ENCODE peak calls at places on chromosome 2, in eight cellular contexts. C is GM23248, J is mesendoderm, W is sigmoid colon, Q is uterus, Z is brain microvascular endothelial cell, N is pancreas, Y is fibroblast of lung. I is an unnamed sample.

GRCh38 chr2:55153564-55154315 is 78.4 kb downstream of the CLHC1 start:
- DNase-seq in Z (no peak), C (no peak), Y (no peak), N (no peak), Q (no peak), J (no peak), W (no peak), I (peak; percentile 77)

GRCh38 chr2:238099709-238100048 is 461 bp upstream of the ESPNL start:
- DNase-seq in N (no peak), W (peak; percentile 50), Q (no peak), Y (no peak), Z (no peak), J (no peak), C (no peak), I (no peak)

GRCh38 chr2:208369091-208369490 is 37.5 kb upstream of the PTH2R start:
- DNase-seq in Q (no peak), C (no peak), Z (no peak), N (no peak), J (no peak), W (no peak), Y (peak; percentile 15), I (peak; percentile 30)

GRCh38 chr2:17979707-17980106 is 101.2 kb downstream of the KCNS3 start:
- DNase-seq in Q (no peak), J (no peak), Z (peak; percentile 40), N (no peak), Y (peak; percentile 80), C (peak; percentile 89), W (no peak), I (no peak)

GRCh38 chr2:209463226-209463625 is 39.4 kb downstream of the MAP2 start:
- DNase-seq in Z (no peak), Q (no peak), C (no peak), N (no peak), Y (no peak), J (peak; percentile 20), W (no peak), I (no peak)

GRCh38 chr2:45826889-45827635 is 175.6 kb downstream of the PRKCE start:
- DNase-seq in C (peak; percentile 95), Y (peak; percentile 85), Q (peak; percentile 49), W (peak; percentile 93), J (no peak), Z (peak; percentile 16), N (no peak), I (no peak)

GRCh38 chr2:7032371-7032770 is 115.2 kb downstream of the RNF144A start:
- DNase-seq in N (no peak), C (no peak), Z (no peak), Y (no peak), J (no peak), Q (no peak), W (peak; percentile 51), I (no peak)

GRCh38 chr2:656676-657075 is 20.5 kb downstream of the TMEM18 start:
- DNase-seq in Z (no peak), Y (no peak), J (no peak), C (no peak), Q (no peak), N (no peak), W (no peak), I (no peak)

GRCh38 chr2:144454466-144455287 is 65.2 kb downstream of the ZEB2 start:
- DNase-seq in N (no peak), J (peak; percentile 74), Z (no peak), C (peak; percentile 65), W (no peak), Y (no peak), Q (no peak), I (no peak)

GRCh38 chr2:153004627-153005026 is 286.2 kb downstream of the ARL6IP6 start:
- DNase-seq in J (no peak), C (no peak), N (no peak), W (no peak), Z (no peak), Q (no peak), Y (no peak), I (no peak)

GRCh38 chr2:226993171-226993570 is 157.3 kb downstream of the RHBDD1 start:
- DNase-seq in Z (no peak), Y (no peak), Q (no peak), J (no peak), C (no peak), W (no peak), N (no peak), I (peak; percentile 60)

GRCh38 chr2:240869956-240870875 is 1.6 kb downstream of the AGXT start:
- DNase-seq in Y (no peak), J (no peak), N (no peak), C (no peak), Z (no peak), W (peak; percentile 55), Q (no peak), I (no peak)

GRCh38 chr2:12701786-12702660 is 14.7 kb upstream of the TRIB2 start:
- DNase-seq in N (no peak), Q (no peak), J (no peak), Z (no peak), C (peak; percentile 85), Y (peak; percentile 86), W (no peak), I (peak; percentile 85)

GRCh38 chr2:105396254-105397024 is 2.4 kb downstream of the FHL2 start:
- DNase-seq in N (no peak), Y (peak; percentile 97), J (peak; percentile 73), Z (peak; percentile 96), C (peak; percentile 100), Q (no peak), W (peak; percentile 74), I (peak; percentile 99)

GRCh38 chr2:216536725-216537124 is 38.1 kb downstream of the RPL37A start:
- DNase-seq in W (no peak), Q (peak; percentile 58), Z (peak; percentile 59), J (no peak), C (peak; percentile 62), N (no peak), Y (no peak), I (no peak)

DNA sequence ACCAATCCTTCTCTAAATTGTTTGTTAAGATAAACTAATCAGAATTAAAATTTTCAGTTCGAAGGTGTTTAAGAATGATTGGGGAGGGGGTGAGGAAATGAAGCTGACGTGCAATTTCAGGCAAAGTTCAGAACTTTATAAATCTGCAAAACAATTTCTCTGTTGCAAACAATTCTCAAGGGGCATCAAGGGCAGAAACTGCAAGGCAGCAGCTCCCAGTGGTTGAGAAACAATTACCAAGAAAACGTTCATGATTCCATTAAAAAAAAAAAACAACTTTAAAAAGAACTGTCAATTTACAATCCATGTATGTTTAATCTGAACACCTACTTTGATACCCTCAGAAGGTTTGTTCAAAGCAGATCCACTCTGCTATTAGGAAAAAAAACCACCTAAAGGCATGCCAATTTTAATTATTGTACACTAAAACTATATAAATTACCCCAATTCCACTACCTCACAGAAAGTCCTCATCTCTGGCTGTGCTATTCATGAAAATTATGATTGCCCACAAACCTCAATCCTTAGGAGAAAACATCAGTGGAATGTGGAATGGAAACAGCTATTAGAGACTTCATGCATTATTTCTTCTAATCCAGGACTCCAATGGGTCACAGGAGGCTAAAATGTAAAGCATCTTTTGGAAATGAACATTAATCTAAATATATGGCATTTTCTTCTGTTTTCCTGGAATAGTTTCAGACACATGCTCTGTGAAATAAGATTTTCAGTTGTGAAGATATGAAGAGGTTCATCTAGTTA is 119.9 kb upstream of the ACVR1C start:
- DNase-seq in C (peak; percentile 30), J (no peak), Z (no peak), Q (no peak), N (no peak), W (no peak), Y (peak; percentile 67), I (no peak)
- H3K36me3 ChIP-seq in C (no peaks in the 10 kb centered on the region), J (no peaks in the 10 kb centered on the region), Z (peaks cover 7% of the 10 kb centered on the region), Q (no peaks in the 10 kb centered on the region), N (no peaks in the 10 kb centered on the region), W (peaks cover 3% of the 10 kb centered on the region), Y (no peaks in the 10 kb centered on the region), I (peaks cover 11% of the 10 kb centered on the region)

DNA sequence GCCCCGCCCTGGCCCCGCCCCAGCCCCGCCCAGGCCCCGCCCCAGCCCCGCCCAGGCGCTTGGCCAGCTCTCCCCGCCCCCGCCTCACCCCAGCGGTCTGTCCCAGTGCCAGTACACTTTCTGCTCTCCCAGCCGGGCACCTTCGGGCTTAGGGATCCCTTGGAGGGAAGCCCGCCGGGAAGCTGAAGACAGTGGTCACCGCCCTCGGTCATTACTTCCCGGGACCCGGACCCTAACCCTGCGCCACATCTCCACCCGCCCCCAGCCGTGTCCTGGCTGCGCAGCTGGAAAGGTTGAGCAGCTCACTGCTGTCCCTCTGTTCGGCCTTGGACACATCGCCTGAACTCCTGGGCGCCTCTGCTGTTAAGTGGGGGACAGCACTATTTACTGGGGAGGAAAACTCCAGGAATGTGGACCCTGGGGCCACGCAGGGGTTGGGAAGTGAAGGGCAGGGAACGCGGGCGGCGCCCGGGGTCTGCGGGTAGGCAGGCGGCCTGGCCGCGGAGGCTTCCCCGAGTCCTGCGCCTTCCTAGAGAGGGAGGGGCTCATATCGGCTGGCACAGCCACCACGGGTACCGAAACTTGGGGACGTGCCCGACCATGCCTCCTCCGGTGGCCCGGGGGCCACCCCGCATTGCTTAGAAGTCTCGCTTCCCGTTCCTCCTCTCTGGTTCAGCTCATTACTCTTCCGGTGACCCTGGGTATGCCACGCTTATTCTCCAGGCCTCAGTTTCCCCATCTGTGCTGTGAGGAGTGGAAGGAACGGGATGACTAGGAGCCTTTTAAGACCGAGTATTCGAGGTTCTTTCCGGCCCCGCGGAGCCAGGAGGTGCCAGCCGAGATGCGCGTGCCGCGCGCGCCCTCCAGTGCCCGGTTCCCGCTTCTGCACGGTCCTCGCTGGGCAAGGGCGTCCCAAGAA is 121.0 kb downstream of the GYPC start:
- DNase-seq in Q (peak; percentile 81), W (peak; percentile 89), J (peak; percentile 78), N (peak; percentile 67), Y (peak; percentile 36), Z (peak; percentile 73), C (peak; percentile 86), I (peak; percentile 34)
- H3K4me3 ChIP-seq in Q (peak overlapping the region; percentile 29), W (peak overlapping the region; percentile 61), J (peak overlapping the region; percentile 38), N (peak overlapping the region; percentile 59), Y (peak overlapping the region; percentile 62), Z (peak overlapping the region; percentile 54), C (peak overlapping the region; percentile 69), I (peak overlapping the region; percentile 31)

GRCh38 chr2:205758051-205758450 is 75.8 kb downstream of the NRP2 start:
- DNase-seq in Z (peak; percentile 90), W (peak; percentile 72), N (no peak), C (peak; percentile 70), J (peak; percentile 33), Q (peak; percentile 51), Y (peak; percentile 96), I (peak; percentile 40)
- H3K27me3 ChIP-seq in Z (no peaks in the 10 kb centered on the region), W (no peaks in the 10 kb centered on the region), N (no peaks in the 10 kb centered on the region), C (no peaks in the 10 kb centered on the region), J (no peaks in the 10 kb centered on the region), Q (no peaks in the 10 kb centered on the region), Y (no peaks in the 10 kb centered on the region), I (no peaks in the 10 kb centered on the region)

DNA sequence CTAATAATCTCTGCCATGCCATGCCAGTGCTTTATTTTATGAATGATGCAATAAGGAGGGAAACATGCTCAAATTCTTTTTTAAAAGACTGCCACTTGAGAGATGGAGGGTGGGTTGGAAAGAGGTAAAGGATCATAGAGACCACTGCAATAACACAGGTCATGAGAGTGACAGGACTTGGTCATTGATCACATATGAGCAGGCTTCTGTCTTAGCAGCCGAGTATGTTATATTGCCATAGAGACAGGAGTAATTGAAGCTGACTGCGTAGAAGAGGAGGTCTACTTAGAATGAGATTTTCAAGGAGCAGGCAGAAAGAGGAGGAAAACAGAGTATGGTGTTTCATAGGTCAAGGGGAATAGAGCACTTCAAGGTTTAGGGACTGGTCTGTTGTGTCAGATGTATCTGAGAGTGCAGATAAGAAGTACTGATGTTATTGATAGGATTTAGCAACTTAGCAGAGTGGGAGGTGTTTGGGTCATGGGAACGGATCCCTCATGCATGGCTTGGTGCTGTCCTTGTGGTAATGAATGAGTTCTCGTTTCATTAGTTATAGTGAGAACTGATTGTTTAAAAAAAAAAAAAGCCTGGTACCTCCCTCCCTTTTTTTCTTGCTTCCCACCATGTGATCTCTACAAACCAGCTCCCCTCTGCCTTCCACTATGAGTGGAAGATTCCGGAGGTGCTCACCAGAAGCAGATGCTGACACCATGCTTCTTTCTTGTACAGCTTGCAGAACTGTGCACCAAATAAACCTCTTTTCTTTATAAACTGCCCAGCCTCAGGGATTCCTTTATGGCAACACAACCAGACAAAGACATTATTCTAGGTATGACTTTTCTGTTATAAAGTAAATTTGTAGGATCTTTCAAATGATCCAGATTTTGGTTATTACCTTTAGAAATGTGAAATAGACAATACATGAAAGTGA is 32.8 kb downstream of the UGP2 start:
- DNase-seq in Q (no peak), Z (no peak), Y (no peak), N (no peak), W (no peak), J (no peak), C (peak; percentile 13), I (no peak)
- H3K36me3 ChIP-seq in Q (no peaks in the 10 kb centered on the region), Z (peaks cover 10% of the 10 kb centered on the region), Y (no peaks in the 10 kb centered on the region), N (no peaks in the 10 kb centered on the region), W (no peaks in the 10 kb centered on the region), J (no peaks in the 10 kb centered on the region), C (peaks cover 16% of the 10 kb centered on the region), I (peaks cover 9% of the 10 kb centered on the region)